ENCODE peak calls at places on chromosomes 1 and 21, in ten cellular contexts. K is adrenal gland, N is left ventricle myocardium inferior, Z is transverse colon, I is HL-60, H is A549, C is H9, V is astrocyte, J is heart right ventricle, W is cardiac muscle cell. O is an unnamed sample.

GRCh38 chr1:119554188-119554587 is 47.2 kb downstream of the HSD3B1 start:
- DNase-seq in N (no peak), W (peak; percentile 31), K (peak; percentile 58), J (peak; percentile 15), H (no peak), I (no peak), C (no peak), V (peak; percentile 98), Z (no peak), O (no peak)

GRCh38 chr1:219422811-219423598 is 189.9 kb downstream of the ZC3H11B start:
- DNase-seq in W (no peak), N (no peak), K (no peak), I (no peak), Z (no peak), C (no peak), J (no peak), H (no peak), V (peak; percentile 74), O (no peak)

GRCh38 chr1:159993911-159994310 is 37.9 kb downstream of the PIGM start:
- DNase-seq in N (no peak), Z (no peak), C (no peak), H (no peak), W (no peak), V (no peak), K (no peak), J (no peak), I (no peak), O (no peak)

GRCh38 chr1:14921057-14921456 is 232.5 kb upstream of the TMEM51 start:
- DNase-seq in Z (no peak), J (peak; percentile 52), I (no peak), C (no peak), K (peak; percentile 62), W (no peak), H (no peak), N (no peak), V (no peak), O (no peak)

GRCh38 chr1:88867743-88868521 is 23.4 kb downstream of the GTF2B start:
- DNase-seq in Z (no peak), H (no peak), I (no peak), J (no peak), K (no peak), W (no peak), V (peak; percentile 88), N (no peak), C (no peak), O (no peak)

GRCh38 chr1:6727535-6727934 is 25.9 kb upstream of the DNAJC11 start:
- DNase-seq in H (peak; percentile 36), W (peak; percentile 73), J (peak; percentile 44), C (peak; percentile 72), Z (peak; percentile 61), V (no peak), I (peak; percentile 66), N (peak; percentile 35), K (peak; percentile 57), O (no peak)

GRCh38 chr1:85220756-85221166 is 19.9 kb upstream of the SYDE2 start:
- DNase-seq in J (no peak), Z (no peak), V (peak; percentile 23), I (no peak), N (no peak), K (no peak), C (no peak), W (no peak), H (no peak), O (no peak)

GRCh38 chr1:107750364-107750959 is 214.5 kb downstream of the VAV3 start:
- DNase-seq in H (peak; percentile 18), V (peak; percentile 43), N (no peak), C (peak; percentile 51), K (peak; percentile 65), I (peak; percentile 38), W (peak; percentile 83), Z (peak; percentile 80), J (peak; percentile 15), O (peak; percentile 0)

GRCh38 chr1:84433253-84434080 is 35.2 kb downstream of the DNASE2B start:
- DNase-seq in Z (peak; percentile 69), V (peak; percentile 60), W (peak; percentile 62), I (peak; percentile 38), K (peak; percentile 74), H (peak; percentile 33), J (peak; percentile 53), N (no peak), C (peak; percentile 33), O (peak; percentile 6)

GRCh38 chr1:1670866-1671265 is 12.1 kb upstream of the CDK11B start:
- DNase-seq in C (no peak), N (no peak), K (no peak), W (no peak), I (no peak), J (no peak), V (no peak), Z (no peak), H (no peak), O (no peak)

GRCh38 chr1:25568834-25569598 is 25.6 kb downstream of the LDLRAP1 start:
- DNase-seq in N (no peak), Z (no peak), C (no peak), V (peak; percentile 86), J (no peak), H (peak; percentile 52), K (peak; percentile 79), I (no peak), W (no peak), O (no peak)

GRCh38 chr1:215132156-215132555 is 49.6 kb downstream of the KCNK2 start:
- DNase-seq in N (no peak), J (no peak), V (peak; percentile 68), K (no peak), Z (no peak), C (no peak), W (no peak), H (no peak), I (no peak), O (no peak)

GRCh38 chr1:164660415-164661174 is 101.6 kb downstream of the PBX1 start:
- DNase-seq in J (no peak), N (no peak), V (peak; percentile 91), C (no peak), W (no peak), I (no peak), K (no peak), H (no peak), Z (no peak), O (no peak)

GRCh38 chr1:157399984-157400382 is 152.3 kb downstream of the FCRL5 start:
- DNase-seq in W (no peak), H (no peak), C (no peak), N (no peak), J (no peak), V (no peak), I (no peak), Z (no peak), K (no peak), O (no peak)

GRCh38 chr1:245216356-245217110 is 61.7 kb downstream of the KIF26B start:
- DNase-seq in N (no peak), Z (no peak), W (no peak), J (no peak), H (no peak), V (no peak), C (no peak), K (no peak), I (no peak), O (no peak)

GRCh38 chr1:53090227-53091147 is 28.5 kb downstream of the PODN start:
- DNase-seq in V (no peak), N (peak; percentile 53), H (no peak), K (no peak), W (no peak), Z (peak; percentile 65), I (no peak), C (no peak), J (no peak), O (no peak)

DNA sequence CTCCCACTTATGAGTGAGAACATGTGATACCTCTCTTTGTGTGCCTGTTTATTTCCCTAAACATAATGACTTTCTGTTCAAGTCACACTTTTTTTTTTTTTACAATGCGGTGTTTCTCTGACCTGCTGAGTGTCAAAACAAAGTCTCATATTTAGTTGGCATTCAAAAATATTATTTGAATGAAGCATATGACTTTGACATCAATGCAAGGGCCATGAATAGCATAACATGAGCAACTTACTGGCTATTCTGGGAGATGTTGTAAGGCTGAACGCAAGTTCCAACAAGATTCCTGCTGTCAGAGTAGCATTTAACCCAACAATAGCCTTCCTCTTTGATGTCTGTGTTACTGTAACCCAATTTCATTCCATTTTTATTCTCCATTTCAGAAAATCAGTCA is 2.0 kb upstream of the KRTAP19-1 start:
- DNase-seq in W (peak; percentile 9), C (no peak), Z (no peak), N (no peak), H (no peak), I (no peak), J (no peak), K (no peak), V (no peak), O (no peak)
- H3K27ac ChIP-seq in W (no peak overlapping the region), C (no peak overlapping the region), Z (no peak overlapping the region), N (no peak overlapping the region), H (no peak overlapping the region), I (no peak overlapping the region), J (no peak overlapping the region), K (no peak overlapping the region), V (no peak overlapping the region), O (no peak overlapping the region)

GRCh38 chr1:111944121-111944785 is 45.2 kb downstream of the KCND3 start:
- DNase-seq in N (peak; percentile 64), K (no peak), C (no peak), I (no peak), W (no peak), J (peak; percentile 61), Z (no peak), H (no peak), V (no peak), O (no peak)
- H3K27ac ChIP-seq in N (peak overlapping the region; percentile 69), K (no peak overlapping the region), C (no peak overlapping the region), I (no peak overlapping the region), W (no peak overlapping the region), J (no peak overlapping the region), Z (no peak overlapping the region), H (no peak overlapping the region), V (no peak overlapping the region), O (no peak overlapping the region)

DNA sequence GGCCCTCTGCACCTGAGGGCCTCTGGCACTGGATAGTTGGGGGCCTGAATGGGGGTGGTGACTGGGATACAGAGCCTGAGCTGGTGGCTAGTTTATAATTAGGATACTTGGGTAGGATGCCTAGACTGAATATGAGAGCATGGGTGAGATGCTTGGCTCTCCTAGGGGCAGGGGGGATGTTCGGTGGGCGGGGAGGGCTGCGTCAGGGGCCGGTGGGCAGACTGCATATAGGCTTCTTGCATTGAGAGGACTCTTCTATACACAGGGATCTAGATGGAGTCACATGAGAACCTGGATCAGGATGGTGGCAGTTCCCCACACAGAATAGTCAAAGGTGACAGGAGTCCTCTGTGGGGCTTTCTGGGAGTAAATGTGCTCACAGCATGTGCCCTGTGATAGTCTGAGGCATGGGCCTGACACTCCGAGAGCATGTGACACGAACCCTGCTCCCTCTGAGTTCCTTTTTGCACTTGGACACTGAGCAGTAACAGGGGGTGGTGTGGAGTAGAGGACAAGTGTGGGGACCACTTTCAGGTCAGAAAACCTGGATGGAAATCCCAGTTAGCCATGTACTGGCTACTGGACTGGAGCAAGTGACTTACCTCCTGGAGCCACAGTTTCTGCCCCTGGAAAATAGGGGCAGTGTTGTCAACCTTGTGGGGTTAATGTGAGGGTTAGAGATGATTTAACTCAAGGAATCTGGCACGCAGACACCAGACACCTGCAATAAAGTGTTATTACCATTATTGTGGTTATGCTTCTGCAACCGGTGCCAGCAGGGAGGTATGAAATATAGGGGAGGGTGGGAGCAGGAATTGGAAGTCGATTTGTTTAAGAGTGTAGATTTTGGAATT is 2.2 kb downstream of the MAP7D1 start:
- DNase-seq in C (no peak), W (no peak), H (no peak), I (peak; percentile 41), N (no peak), K (no peak), V (no peak), Z (no peak), J (no peak), O (no peak)
- H3K27ac ChIP-seq in C (no peak overlapping the region), W (peak overlapping the region; percentile 97), H (peak overlapping the region; percentile 99), I (peak overlapping the region; percentile 86), N (peak overlapping the region; percentile 100), K (no peak overlapping the region), V (peak overlapping the region; percentile 94), Z (peak overlapping the region; percentile 99), J (peak overlapping the region; percentile 100), O (peak overlapping the region; percentile 99)

GRCh38 chr1:65208577-65208976 is 60.6 kb downstream of the AK4 start:
- DNase-seq in N (peak; percentile 25), J (no peak), C (peak; percentile 37), K (no peak), V (no peak), W (no peak), H (no peak), I (no peak), Z (no peak), O (no peak)
- H3K27ac ChIP-seq in N (no peak overlapping the region), J (no peak overlapping the region), C (no peak overlapping the region), K (no peak overlapping the region), V (no peak overlapping the region), W (no peak overlapping the region), H (no peak overlapping the region), I (no peak overlapping the region), Z (no peak overlapping the region), O (no peak overlapping the region)